ENCODE peak calls at places on chromosomes 2 and 18, in eight cellular contexts. Z is dorsolateral prefrontal cortex, U is uterus, N is prostate gland, M is psoas muscle, J is astrocyte of the spinal cord, I is transverse colon, R is thoracic aorta. K is an unnamed sample.

GRCh38 chr2:160299540-160299939 is 99.5 kb upstream of the ITGB6 start:
- DNase-seq in I (no peak), M (no peak), N (no peak), Z (no peak), R (no peak), J (peak; percentile 38), U (no peak), K (no peak)

GRCh38 chr2:199092419-199092818 is 365.3 kb downstream of the SATB2 start:
- DNase-seq in R (no peak), Z (no peak), U (no peak), I (peak; percentile 32), M (no peak), N (no peak), J (no peak), K (no peak)

GRCh38 chr2:45759310-45759851 is 107.9 kb downstream of the PRKCE start:
- DNase-seq in I (no peak), M (peak; percentile 49), J (peak; percentile 50), N (no peak), Z (peak; percentile 36), U (peak; percentile 55), R (no peak), K (no peak)

GRCh38 chr2:10982931-10983701 is 71.4 kb downstream of the KCNF1 start:
- DNase-seq in M (no peak), J (no peak), Z (no peak), I (peak; percentile 25), U (no peak), R (no peak), N (no peak), K (no peak)

GRCh38 chr2:101560780-101561315 is 85.9 kb upstream of the RFX8 start:
- DNase-seq in Z (no peak), U (no peak), R (no peak), N (no peak), J (no peak), M (no peak), I (no peak), K (no peak)

GRCh38 chr18:2395427-2396161 is 175.7 kb downstream of the METTL4 start:
- DNase-seq in M (no peak), R (no peak), U (no peak), Z (no peak), I (no peak), N (no peak), J (peak; percentile 54), K (no peak)

GRCh38 chr2:132252894-132253264 is 91.1 kb upstream of the ANKRD30BL start:
- DNase-seq in N (no peak), M (no peak), R (no peak), U (no peak), I (no peak), J (no peak), Z (no peak), K (no peak)

GRCh38 chr2:862723-863466 is 87.8 kb upstream of the SNTG2 start:
- DNase-seq in N (no peak), Z (no peak), I (no peak), J (no peak), R (no peak), M (no peak), U (no peak), K (no peak)

GRCh38 chr2:162184796-162185195 is 32.7 kb upstream of the GCG start:
- DNase-seq in U (no peak), R (no peak), N (no peak), I (no peak), M (no peak), J (no peak), Z (no peak), K (no peak)

GRCh38 chr2:26608557-26608956 is 32.6 kb downstream of the CIB4 start:
- DNase-seq in N (no peak), U (no peak), M (no peak), J (no peak), Z (no peak), I (no peak), R (no peak), K (no peak)

GRCh38 chr2:150476213-150476740 is 11.2 kb downstream of the RND3 start:
- DNase-seq in M (no peak), U (no peak), N (no peak), I (no peak), R (no peak), Z (no peak), J (no peak), K (no peak)

GRCh38 chr2:39778775-39779751 is at the start of gene THUMPD2:
- DNase-seq in J (peak; percentile 65), Z (peak; percentile 41), N (peak; percentile 53), R (peak; percentile 15), U (peak; percentile 56), I (peak; percentile 71), M (peak; percentile 82), K (no peak)

GRCh38 chr2:168392031-168392430 is 64.0 kb upstream of the CERS6 start:
- DNase-seq in J (peak; percentile 2), I (no peak), U (no peak), M (no peak), N (no peak), R (no peak), Z (no peak), K (no peak)

GRCh38 chr2:86017901-86018896 is 87.5 kb downstream of the POLR1A start:
- DNase-seq in Z (no peak), I (peak; percentile 24), M (peak; percentile 82), J (no peak), N (peak; percentile 39), R (no peak), U (peak; percentile 60), K (no peak)

GRCh38 chr2:238220274-238220891 is 16.9 kb upstream of the ILKAP start:
- DNase-seq in R (no peak), J (no peak), I (no peak), M (no peak), Z (no peak), N (no peak), U (no peak), K (no peak)

GRCh38 chr2:238220892-238221521 is 17.5 kb upstream of the ILKAP start:
- DNase-seq in U (peak; percentile 66), M (no peak), I (no peak), J (no peak), R (no peak), N (no peak), Z (peak; percentile 55), K (no peak)

DNA sequence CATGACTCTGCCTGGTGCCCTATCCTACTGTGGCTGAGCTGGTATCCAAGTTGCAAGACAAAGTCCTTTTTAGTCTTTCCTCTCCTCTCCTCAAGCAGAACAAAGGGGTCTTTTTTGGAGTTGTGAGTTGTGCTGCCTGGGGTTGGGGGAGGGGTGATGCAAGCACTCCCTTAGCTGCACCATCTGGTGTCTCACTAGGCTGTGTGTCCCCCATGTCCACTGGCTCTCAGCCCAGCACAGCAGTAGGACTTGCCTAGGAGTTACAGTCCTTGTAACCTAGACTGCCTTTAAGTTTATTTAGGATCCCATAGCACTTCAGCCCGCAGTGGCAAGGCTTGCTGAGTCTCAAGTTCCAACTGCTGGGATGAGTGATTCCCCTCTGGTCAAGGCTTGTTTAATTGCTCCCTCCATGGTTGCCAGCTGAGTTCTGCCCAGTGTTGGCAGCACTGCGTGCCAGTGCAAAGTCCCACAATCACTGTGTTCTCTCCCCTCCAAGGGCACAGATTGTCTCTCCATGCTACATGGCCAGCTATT is 13.2 kb upstream of the ILKAP start:
- DNase-seq in Z (peak; percentile 82), J (no peak), U (no peak), N (no peak), M (no peak), I (no peak), R (no peak), K (no peak)
- TF ChIP-seq CTCF in Z (no peak), J (no peak), U (no peak), N (no peak), M (no peak), I (no peak), R (no peak), K (no peak)

GRCh38 chr2:3377612-3378432 is at the start of gene EIPR1:
- DNase-seq in I (peak; percentile 98), Z (peak; percentile 94), J (peak; percentile 99), U (peak; percentile 96), R (peak; percentile 97), M (peak; percentile 98), N (peak; percentile 97), K (peak; percentile 95)

GRCh38 chr2:3376821-3377220 is 797 bp downstream of the EIPR1 start:
- DNase-seq in I (no peak), J (no peak), Z (no peak), U (no peak), M (no peak), R (no peak), N (no peak), K (no peak)

GRCh38 chr2:3379339-3379646 is 201 bp upstream of the TRAPPC12 start:
- DNase-seq in U (no peak), N (no peak), J (no peak), Z (no peak), R (no peak), I (no peak), M (no peak), K (no peak)

GRCh38 chr2:3379647-3380534 is at the start of gene TRAPPC12:
- DNase-seq in N (peak; percentile 77), M (peak; percentile 89), I (peak; percentile 94), J (peak; percentile 87), Z (peak; percentile 90), R (peak; percentile 60), U (peak; percentile 84), K (peak; percentile 58)

DNA sequence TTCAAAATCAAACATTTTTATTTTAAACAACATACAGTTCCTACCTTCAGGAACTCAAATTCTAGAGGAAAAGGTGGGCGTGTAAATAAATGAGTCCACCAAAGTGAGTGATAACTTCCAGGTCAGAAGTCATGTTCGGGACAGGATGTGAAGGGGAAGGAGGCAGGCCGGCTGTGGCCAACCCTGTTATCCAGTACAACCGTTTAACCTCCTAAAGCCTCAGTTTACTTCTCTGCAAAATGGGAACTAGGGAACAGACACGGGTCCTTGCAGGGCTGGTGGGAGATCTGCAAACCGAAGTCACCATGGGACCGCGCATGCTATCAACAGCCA is 373 bp downstream of the EIPR1 start:
- DNase-seq in N (no peak), R (no peak), I (no peak), Z (no peak), M (peak; percentile 17), J (peak; percentile 54), U (no peak), K (no peak)
- H3K4me3 ChIP-seq in N (peak overlapping the region; percentile 57), R (peak overlapping the region; percentile 83), I (peak overlapping the region; percentile 71), Z (peak overlapping the region; percentile 77), M (peak overlapping the region; percentile 92), J (peak overlapping the region; percentile 96), U (peak overlapping the region; percentile 75), K (peak overlapping the region; percentile 87)

DNA sequence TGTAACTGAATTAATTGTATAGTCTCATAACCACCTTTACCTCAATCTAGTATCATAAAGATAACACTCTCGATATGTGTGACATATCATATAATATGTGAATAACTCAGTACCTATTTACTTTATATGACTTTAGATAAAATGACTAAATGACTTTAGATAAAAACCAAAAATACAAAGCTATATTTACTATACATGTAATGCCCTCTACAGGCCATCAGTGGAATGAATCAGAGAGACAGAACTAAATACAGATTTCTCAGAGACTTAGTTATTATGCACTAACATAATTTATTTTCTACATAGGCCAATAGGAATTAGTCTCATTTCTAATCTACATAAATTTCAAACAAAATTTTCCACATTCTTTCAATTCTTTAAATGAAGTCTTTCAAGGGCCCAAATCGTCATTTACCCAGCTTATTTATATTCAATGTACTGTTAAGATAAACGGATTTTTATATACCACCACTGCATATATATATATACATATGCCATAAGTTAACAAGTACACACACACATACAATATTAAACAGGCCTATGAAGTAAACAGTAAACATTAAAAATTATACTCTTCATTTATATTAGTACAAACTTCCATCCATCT is 219.9 kb downstream of the EXOC6B start:
- DNase-seq in M (no peak), R (no peak), J (peak; percentile 25), Z (no peak), N (no peak), I (no peak), U (no peak), K (no peak)
- TF ChIP-seq CTCF in M (peak; percentile 57), R (peak; percentile 26), J (peak; percentile 75), Z (peak; percentile 69), N (peak; percentile 42), I (peak; percentile 43), U (peak; percentile 12), K (peak; percentile 41)

GRCh38 chr18:48408727-48409590 is at the start of gene ZBTB7C:
- DNase-seq in M (peak; percentile 54), R (no peak), N (no peak), I (peak; percentile 28), J (no peak), Z (peak; percentile 32), U (no peak), K (no peak)
- H3K4me3 ChIP-seq in M (peak within 1 kb of the TSS; percentile 86), R (peak within 1 kb of the TSS; percentile 97), N (peak within 1 kb of the TSS; percentile 58), I (peak within 1 kb of the TSS; percentile 67), J (peak within 1 kb of the TSS; percentile 57), Z (peak within 1 kb of the TSS; percentile 80), U (peak within 1 kb of the TSS; percentile 61), K (peak within 1 kb of the TSS; percentile 60)